ENCODE peak calls at places on chromosome 4, in four cellular contexts. One of them, this sample, is unnamed.
A peak's percentile ranks its signal among the peaks of the same experiment; 100 is the strongest.

GRCh38 chr4:41709844-41710481 is 38.6 kb downstream of the PHOX2B start:
- DNase-seq in stimulated activated CD8-positive, alpha-beta memory T cell treated with anti-CD3 and anti-CD28 coated beads, Interleukin-15, amount 100 ng/mL, for 1 hour: no peak
- DNase-seq in heart left ventricle: no peak
- DNase-seq in activated T-helper 1 cell treated with Interleukin-2 at 50 U/mL for 16 hours: no peak
- DNase-seq in this sample: no peak

GRCh38 chr4:89482248-89482647 is 174.6 kb upstream of the GPRIN3 start:
- DNase-seq in stimulated activated CD8-positive, alpha-beta memory T cell treated with anti-CD3 and anti-CD28 coated beads, Interleukin-15, amount 100 ng/mL, for 1 hour: no peak
- DNase-seq in heart left ventricle: no peak
- DNase-seq in activated T-helper 1 cell treated with Interleukin-2 at 50 U/mL for 16 hours: no peak
- DNase-seq in this sample: no peak

GRCh38 chr4:73776363-73776762 is 36.0 kb downstream of the CXCL8 start:
- DNase-seq in stimulated activated CD8-positive, alpha-beta memory T cell treated with anti-CD3 and anti-CD28 coated beads, Interleukin-15, amount 100 ng/mL, for 1 hour: no peak
- DNase-seq in heart left ventricle: no peak
- DNase-seq in activated T-helper 1 cell treated with Interleukin-2 at 50 U/mL for 16 hours: no peak
- DNase-seq in this sample: no peak

GRCh38 chr4:156615066-156615514 is 356.5 kb downstream of the PDGFC start:
- DNase-seq in stimulated activated CD8-positive, alpha-beta memory T cell treated with anti-CD3 and anti-CD28 coated beads, Interleukin-15, amount 100 ng/mL, for 1 hour: no peak
- DNase-seq in heart left ventricle: no peak
- DNase-seq in activated T-helper 1 cell treated with Interleukin-2 at 50 U/mL for 16 hours: no peak
- DNase-seq in this sample: no peak

GRCh38 chr4:169143335-169143734 is 127.4 kb downstream of the SH3RF1 start:
- DNase-seq in stimulated activated CD8-positive, alpha-beta memory T cell treated with anti-CD3 and anti-CD28 coated beads, Interleukin-15, amount 100 ng/mL, for 1 hour: no peak
- DNase-seq in heart left ventricle: no peak
- DNase-seq in activated T-helper 1 cell treated with Interleukin-2 at 50 U/mL for 16 hours: no peak
- DNase-seq in this sample: no peak

GRCh38 chr4:113684534-113685091 is 76.9 kb downstream of the CAMK2D start:
- DNase-seq in stimulated activated CD8-positive, alpha-beta memory T cell treated with anti-CD3 and anti-CD28 coated beads, Interleukin-15, amount 100 ng/mL, for 1 hour: no peak
- DNase-seq in heart left ventricle: peak; percentile 67
- DNase-seq in activated T-helper 1 cell treated with Interleukin-2 at 50 U/mL for 16 hours: no peak
- DNase-seq in this sample: no peak

GRCh38 chr4:68569466-68570121 is 6.5 kb downstream of the UGT2B17 start:
- DNase-seq in stimulated activated CD8-positive, alpha-beta memory T cell treated with anti-CD3 and anti-CD28 coated beads, Interleukin-15, amount 100 ng/mL, for 1 hour: no peak
- DNase-seq in heart left ventricle: no peak
- DNase-seq in activated T-helper 1 cell treated with Interleukin-2 at 50 U/mL for 16 hours: no peak
- DNase-seq in this sample: no peak

GRCh38 chr4:73704314-73705055 is 35.9 kb upstream of the CXCL8 start:
- DNase-seq in stimulated activated CD8-positive, alpha-beta memory T cell treated with anti-CD3 and anti-CD28 coated beads, Interleukin-15, amount 100 ng/mL, for 1 hour: no peak
- DNase-seq in heart left ventricle: no peak
- DNase-seq in activated T-helper 1 cell treated with Interleukin-2 at 50 U/mL for 16 hours: no peak
- DNase-seq in this sample: no peak

GRCh38 chr4:120286813-120287212 is 220.2 kb upstream of the MAD2L1 start:
- DNase-seq in stimulated activated CD8-positive, alpha-beta memory T cell treated with anti-CD3 and anti-CD28 coated beads, Interleukin-15, amount 100 ng/mL, for 1 hour: no peak
- DNase-seq in heart left ventricle: no peak
- DNase-seq in activated T-helper 1 cell treated with Interleukin-2 at 50 U/mL for 16 hours: no peak
- DNase-seq in this sample: no peak

GRCh38 chr4:99790796-99791617 is 25.6 kb upstream of the DAPP1 start:
- DNase-seq in stimulated activated CD8-positive, alpha-beta memory T cell treated with anti-CD3 and anti-CD28 coated beads, Interleukin-15, amount 100 ng/mL, for 1 hour: no peak
- DNase-seq in heart left ventricle: no peak
- DNase-seq in activated T-helper 1 cell treated with Interleukin-2 at 50 U/mL for 16 hours: no peak
- DNase-seq in this sample: no peak

GRCh38 chr4:183870997-183871396 is 34.1 kb upstream of the STOX2 start:
- DNase-seq in stimulated activated CD8-positive, alpha-beta memory T cell treated with anti-CD3 and anti-CD28 coated beads, Interleukin-15, amount 100 ng/mL, for 1 hour: no peak
- DNase-seq in heart left ventricle: no peak
- DNase-seq in activated T-helper 1 cell treated with Interleukin-2 at 50 U/mL for 16 hours: no peak
- DNase-seq in this sample: no peak

GRCh38 chr4:88630756-88631155 is 38.5 kb downstream of the HERC3 start:
- DNase-seq in stimulated activated CD8-positive, alpha-beta memory T cell treated with anti-CD3 and anti-CD28 coated beads, Interleukin-15, amount 100 ng/mL, for 1 hour: no peak
- DNase-seq in heart left ventricle: no peak
- DNase-seq in activated T-helper 1 cell treated with Interleukin-2 at 50 U/mL for 16 hours: no peak
- DNase-seq in this sample: no peak

GRCh38 chr4:40057540-40058091 is 966 bp downstream of the N4BP2 start:
- DNase-seq in stimulated activated CD8-positive, alpha-beta memory T cell treated with anti-CD3 and anti-CD28 coated beads, Interleukin-15, amount 100 ng/mL, for 1 hour: peak; percentile 17
- DNase-seq in heart left ventricle: no peak
- DNase-seq in activated T-helper 1 cell treated with Interleukin-2 at 50 U/mL for 16 hours: peak; percentile 35
- DNase-seq in this sample: peak; percentile 54

GRCh38 chr4:6278801-6279197 is 9.1 kb downstream of the WFS1 start:
- DNase-seq in stimulated activated CD8-positive, alpha-beta memory T cell treated with anti-CD3 and anti-CD28 coated beads, Interleukin-15, amount 100 ng/mL, for 1 hour: no peak
- DNase-seq in heart left ventricle: peak; percentile 75
- DNase-seq in activated T-helper 1 cell treated with Interleukin-2 at 50 U/mL for 16 hours: no peak
- DNase-seq in this sample: no peak

GRCh38 chr4:84632092-84632491 is 49.2 kb downstream of the CDS1 start:
- DNase-seq in stimulated activated CD8-positive, alpha-beta memory T cell treated with anti-CD3 and anti-CD28 coated beads, Interleukin-15, amount 100 ng/mL, for 1 hour: no peak
- DNase-seq in heart left ventricle: no peak
- DNase-seq in activated T-helper 1 cell treated with Interleukin-2 at 50 U/mL for 16 hours: no peak
- DNase-seq in this sample: no peak

GRCh38 chr4:10733486-10733885 is 48.9 kb upstream of the CLNK start:
- DNase-seq in stimulated activated CD8-positive, alpha-beta memory T cell treated with anti-CD3 and anti-CD28 coated beads, Interleukin-15, amount 100 ng/mL, for 1 hour: no peak
- DNase-seq in heart left ventricle: no peak
- DNase-seq in activated T-helper 1 cell treated with Interleukin-2 at 50 U/mL for 16 hours: no peak
- DNase-seq in this sample: no peak

GRCh38 chr4:55125087-55125721 is at the start of gene KDR:
- DNase-seq in stimulated activated CD8-positive, alpha-beta memory T cell treated with anti-CD3 and anti-CD28 coated beads, Interleukin-15, amount 100 ng/mL, for 1 hour: no peak
- DNase-seq in heart left ventricle: peak; percentile 76
- DNase-seq in activated T-helper 1 cell treated with Interleukin-2 at 50 U/mL for 16 hours: no peak
- DNase-seq in this sample: no peak

GRCh38 chr4:132001542-132001941 is 1147.6 kb upstream of the PCDH10 start:
- DNase-seq in stimulated activated CD8-positive, alpha-beta memory T cell treated with anti-CD3 and anti-CD28 coated beads, Interleukin-15, amount 100 ng/mL, for 1 hour: no peak
- DNase-seq in heart left ventricle: no peak
- DNase-seq in activated T-helper 1 cell treated with Interleukin-2 at 50 U/mL for 16 hours: no peak
- DNase-seq in this sample: no peak

GRCh38 chr4:113739197-113739596 is 22.3 kb downstream of the CAMK2D start:
- DNase-seq in stimulated activated CD8-positive, alpha-beta memory T cell treated with anti-CD3 and anti-CD28 coated beads, Interleukin-15, amount 100 ng/mL, for 1 hour: no peak
- DNase-seq in heart left ventricle: no peak
- DNase-seq in activated T-helper 1 cell treated with Interleukin-2 at 50 U/mL for 16 hours: no peak
- DNase-seq in this sample: no peak

GRCh38 chr4:70721747-70722146 is at the start of gene RUFY3:
- DNase-seq in stimulated activated CD8-positive, alpha-beta memory T cell treated with anti-CD3 and anti-CD28 coated beads, Interleukin-15, amount 100 ng/mL, for 1 hour: no peak
- DNase-seq in heart left ventricle: no peak
- DNase-seq in activated T-helper 1 cell treated with Interleukin-2 at 50 U/mL for 16 hours: no peak
- DNase-seq in this sample: no peak

GRCh38 chr4:7357296-7357680 is 77.4 kb downstream of the PSAPL1 start:
- DNase-seq in stimulated activated CD8-positive, alpha-beta memory T cell treated with anti-CD3 and anti-CD28 coated beads, Interleukin-15, amount 100 ng/mL, for 1 hour: no peak
- DNase-seq in heart left ventricle: peak; percentile 16
- DNase-seq in activated T-helper 1 cell treated with Interleukin-2 at 50 U/mL for 16 hours: no peak
- DNase-seq in this sample: no peak

GRCh38 chr4:137993232-137993631 is 248.9 kb downstream of the SLC7A11 start:
- DNase-seq in stimulated activated CD8-positive, alpha-beta memory T cell treated with anti-CD3 and anti-CD28 coated beads, Interleukin-15, amount 100 ng/mL, for 1 hour: no peak
- DNase-seq in heart left ventricle: no peak
- DNase-seq in activated T-helper 1 cell treated with Interleukin-2 at 50 U/mL for 16 hours: no peak
- DNase-seq in this sample: no peak

GRCh38 chr4:8349664-8350225 is 80.2 kb downstream of the HTRA3 start:
- DNase-seq in stimulated activated CD8-positive, alpha-beta memory T cell treated with anti-CD3 and anti-CD28 coated beads, Interleukin-15, amount 100 ng/mL, for 1 hour: no peak
- DNase-seq in heart left ventricle: no peak
- DNase-seq in activated T-helper 1 cell treated with Interleukin-2 at 50 U/mL for 16 hours: no peak
- DNase-seq in this sample: no peak

GRCh38 chr4:110449947-110450346 is 26.0 kb upstream of the ENPEP start:
- DNase-seq in stimulated activated CD8-positive, alpha-beta memory T cell treated with anti-CD3 and anti-CD28 coated beads, Interleukin-15, amount 100 ng/mL, for 1 hour: no peak
- DNase-seq in heart left ventricle: no peak
- DNase-seq in activated T-helper 1 cell treated with Interleukin-2 at 50 U/mL for 16 hours: no peak
- DNase-seq in this sample: no peak

GRCh38 chr4:67401902-67402301 is 143.4 kb downstream of the CENPC start:
- DNase-seq in stimulated activated CD8-positive, alpha-beta memory T cell treated with anti-CD3 and anti-CD28 coated beads, Interleukin-15, amount 100 ng/mL, for 1 hour: no peak
- DNase-seq in heart left ventricle: no peak
- DNase-seq in activated T-helper 1 cell treated with Interleukin-2 at 50 U/mL for 16 hours: no peak
- DNase-seq in this sample: no peak

GRCh38 chr4:65918872-65919271 is 248.6 kb upstream of the EPHA5 start:
- DNase-seq in stimulated activated CD8-positive, alpha-beta memory T cell treated with anti-CD3 and anti-CD28 coated beads, Interleukin-15, amount 100 ng/mL, for 1 hour: no peak
- DNase-seq in heart left ventricle: no peak
- DNase-seq in activated T-helper 1 cell treated with Interleukin-2 at 50 U/mL for 16 hours: no peak
- DNase-seq in this sample: no peak

GRCh38 chr4:188432328-188432727 is 293.1 kb downstream of the TRIML1 start:
- DNase-seq in stimulated activated CD8-positive, alpha-beta memory T cell treated with anti-CD3 and anti-CD28 coated beads, Interleukin-15, amount 100 ng/mL, for 1 hour: no peak
- DNase-seq in heart left ventricle: no peak
- DNase-seq in activated T-helper 1 cell treated with Interleukin-2 at 50 U/mL for 16 hours: no peak
- DNase-seq in this sample: no peak

GRCh38 chr4:98754736-98755135 is 96.3 kb upstream of the TSPAN5 start:
- DNase-seq in stimulated activated CD8-positive, alpha-beta memory T cell treated with anti-CD3 and anti-CD28 coated beads, Interleukin-15, amount 100 ng/mL, for 1 hour: no peak
- DNase-seq in heart left ventricle: no peak
- DNase-seq in activated T-helper 1 cell treated with Interleukin-2 at 50 U/mL for 16 hours: no peak
- DNase-seq in this sample: no peak